ENCODE peak calls at places on chromosomes 13 and 19, in six cellular contexts. I, D, W, K, Z and V are unnamed samples.

GRCh38 chr13:48263196-48263595 is 30.2 kb downstream of the ITM2B start:
- DNase-seq in I (no peak), D (no peak), W (no peak), K (no peak), Z (no peak), V (no peak)

GRCh38 chr13:30868806-30869470 is 37.1 kb upstream of the MEDAG start:
- DNase-seq in I (no peak), D (no peak), W (no peak), K (no peak), Z (no peak), V (no peak)

GRCh38 chr13:76223565-76223964 is 587.4 kb downstream of the LMO7 start:
- DNase-seq in I (no peak), D (no peak), W (no peak), K (peak; percentile 21), Z (no peak), V (no peak)

GRCh38 chr13:73235385-73235784 is 176.6 kb downstream of the KLF5 start:
- DNase-seq in I (no peak), D (no peak), W (no peak), K (no peak), Z (no peak), V (no peak)

GRCh38 chr13:32961724-32962123 is 54.5 kb upstream of the KL start:
- DNase-seq in I (no peak), D (no peak), W (no peak), K (no peak), Z (no peak), V (no peak)

GRCh38 chr19:39671739-39672363 is 16.1 kb downstream of the LGALS16 start:
- DNase-seq in I (peak; percentile 48), D (peak; percentile 32), W (no peak), K (peak; percentile 78), Z (no peak), V (no peak)

GRCh38 chr13:24997367-24997967 is 98.5 kb upstream of the PABPC3 start:
- DNase-seq in I (no peak), D (peak; percentile 7), W (no peak), K (peak; percentile 46), Z (no peak), V (no peak)

GRCh38 chr13:110520431-110521295 is 40.9 kb downstream of the RAB20 start:
- DNase-seq in I (no peak), D (no peak), W (no peak), K (no peak), Z (peak; percentile 85), V (no peak)

GRCh38 chr13:86109107-86109506 is 309.9 kb upstream of the SLITRK6 start:
- DNase-seq in I (no peak), D (no peak), W (no peak), K (no peak), Z (no peak), V (no peak)

GRCh38 chr13:28052945-28053344 is 47.4 kb downstream of the FLT3 start:
- DNase-seq in I (no peak), D (no peak), W (no peak), K (no peak), Z (no peak), V (no peak)

GRCh38 chr13:77343841-77344240 is 16.9 kb upstream of the MYCBP2 start:
- DNase-seq in I (no peak), D (no peak), W (no peak), K (no peak), Z (no peak), V (no peak)

GRCh38 chr19:51016798-51017683 is 2.5 kb downstream of the KLK10 start:
- DNase-seq in I (peak; percentile 54), D (no peak), W (peak; percentile 21), K (peak; percentile 80), Z (no peak), V (peak; percentile 47)

GRCh38 chr19:12828494-12828893 is 5.9 kb downstream of the RTBDN start:
- DNase-seq in I (peak; percentile 52), D (no peak), W (no peak), K (peak; percentile 79), Z (no peak), V (no peak)

GRCh38 chr13:112719556-112719955 is 29.7 kb downstream of the ATP11A start:
- DNase-seq in I (peak; percentile 20), D (no peak), W (no peak), K (no peak), Z (no peak), V (no peak)

GRCh38 chr19:58001895-58002369 is 688 bp downstream of the ZNF606 start:
- DNase-seq in I (no peak), D (peak; percentile 20), W (no peak), K (no peak), Z (no peak), V (no peak)

GRCh38 chr19:30376272-30376671 is 4.1 kb downstream of the ZNF536 start:
- DNase-seq in I (no peak), D (no peak), W (no peak), K (no peak), Z (no peak), V (no peak)

GRCh38 chr13:21673592-21674270 is 2.9 kb downstream of the FGF9 start:
- DNase-seq in I (no peak), D (peak; percentile 26), W (peak; percentile 58), K (peak; percentile 87), Z (peak; percentile 62), V (peak; percentile 43)

GRCh38 chr13:26132756-26133155 is 80.9 kb upstream of the SHISA2 start:
- DNase-seq in I (no peak), D (no peak), W (no peak), K (peak; percentile 10), Z (no peak), V (no peak)

GRCh38 chr13:110209950-110210603 is 96.9 kb downstream of the COL4A1 start:
- DNase-seq in I (no peak), D (no peak), W (no peak), K (no peak), Z (no peak), V (no peak)

GRCh38 chr19:23991170-23991569 is 76.5 kb downstream of the ZNF726 start:
- DNase-seq in I (no peak), D (no peak), W (no peak), K (no peak), Z (no peak), V (no peak)

GRCh38 chr13:90414691-90415596 is 932.5 kb upstream of the MIR17HG start:
- DNase-seq in I (no peak), D (no peak), W (no peak), K (no peak), Z (no peak), V (no peak)

GRCh38 chr13:66171821-66172220 is 1058.3 kb downstream of the PCDH9 start:
- DNase-seq in I (no peak), D (no peak), W (no peak), K (no peak), Z (no peak), V (no peak)

GRCh38 chr13:59111711-59112110 is 1052.0 kb downstream of the DIAPH3 start:
- DNase-seq in I (no peak), D (no peak), W (no peak), K (no peak), Z (no peak), V (no peak)

GRCh38 chr19:38079926-38080380 is 144.1 kb downstream of the DPF1 start:
- DNase-seq in I (no peak), D (no peak), W (no peak), K (no peak), Z (no peak), V (no peak)

GRCh38 chr13:113794764-113795173 is 35.7 kb downstream of the TMEM255B start:
- DNase-seq in I (no peak), D (no peak), W (no peak), K (no peak), Z (no peak), V (no peak)

GRCh38 chr13:24036115-24036514 is 124.4 kb upstream of the SPATA13 start:
- DNase-seq in I (no peak), D (no peak), W (no peak), K (no peak), Z (no peak), V (no peak)

GRCh38 chr19:8340341-8341096 is 2.5 kb downstream of the KANK3 start:
- DNase-seq in I (peak; percentile 41), D (no peak), W (no peak), K (peak; percentile 44), Z (peak; percentile 75), V (no peak)

GRCh38 chr13:76638882-76639281 is 247.3 kb downstream of the KCTD12 start:
- DNase-seq in I (no peak), D (no peak), W (no peak), K (no peak), Z (no peak), V (no peak)

GRCh38 chr19:43624933-43625332 is 5.5 kb upstream of the ZNF428 start:
- DNase-seq in I (no peak), D (peak; percentile 91), W (peak; percentile 59), K (peak; percentile 86), Z (peak; percentile 82), V (no peak)

GRCh38 chr13:114149774-114150740 is 17.6 kb upstream of the RASA3 start:
- DNase-seq in I (no peak), D (no peak), W (no peak), K (no peak), Z (no peak), V (no peak)

GRCh38 chr19:39858541-39858940 is 12.4 kb upstream of the FBL start:
- DNase-seq in I (no peak), D (no peak), W (no peak), K (peak; percentile 75), Z (peak; percentile 79), V (no peak)

GRCh38 chr19:3645067-3645396 is 18.4 kb upstream of the CACTIN start:
- DNase-seq in I (no peak), D (no peak), W (no peak), K (no peak), Z (no peak), V (no peak)

GRCh38 chr13:58773280-58773859 is 1141.8 kb downstream of the PCDH17 start:
- DNase-seq in I (no peak), D (no peak), W (no peak), K (no peak), Z (no peak), V (no peak)

GRCh38 chr13:51007216-51007615 is 97.6 kb downstream of the RNASEH2B start:
- DNase-seq in I (no peak), D (no peak), W (no peak), K (no peak), Z (no peak), V (no peak)
- TF ChIP-seq CTCF in I (no peak), D (no peak), W (no peak), K (no peak), Z (no peak), V (no peak)

GRCh38 chr13:54449922-54450321 is 1421.3 kb downstream of the OLFM4 start:
- DNase-seq in I (no peak), D (no peak), W (no peak), K (no peak), Z (no peak), V (no peak)
- TF ChIP-seq CTCF in I (peak; percentile 43), D (no peak), W (no peak), K (peak; percentile 52), Z (no peak), V (peak; percentile 51)

DNA sequence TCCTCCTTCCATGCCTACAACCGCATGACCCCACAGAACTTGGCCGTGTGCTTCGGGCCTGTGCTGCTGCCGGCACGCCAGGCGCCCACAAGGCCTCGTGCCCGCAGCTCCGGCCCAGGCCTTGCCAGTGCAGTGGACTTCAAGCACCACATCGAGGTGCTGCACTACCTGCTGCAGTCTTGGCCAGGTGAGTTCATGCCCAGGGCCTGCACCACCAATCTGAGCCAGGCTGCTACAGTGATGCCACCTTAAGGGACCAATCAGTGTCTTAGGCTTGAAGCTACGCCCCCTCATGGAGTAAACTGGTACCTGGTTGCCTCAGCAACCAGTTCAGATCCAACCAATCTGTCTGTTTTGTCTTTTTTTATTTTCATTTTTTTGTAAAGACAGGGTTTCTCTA is 5.2 kb downstream of the SYDE1 start:
- DNase-seq in I (no peak), D (no peak), W (no peak), K (no peak), Z (no peak), V (no peak)
- TF ChIP-seq CTCF in I (no peak), D (no peak), W (no peak), K (no peak), Z (no peak), V (no peak)

GRCh38 chr19:32037998-32038732 is 307.2 kb upstream of the ZNF507 start:
- DNase-seq in I (no peak), D (no peak), W (no peak), K (no peak), Z (no peak), V (no peak)
- TF ChIP-seq CTCF in I (no peak), D (no peak), W (no peak), K (no peak), Z (no peak), V (no peak)